ENCODE peak calls at places on chromosomes 11 and 22, in ten cellular contexts. S is fibroblast of the conjunctiva; A is omental fat pad; D is GM06990; X is amygdala; M is progenitor cell of endocrine pancreas; Y is heart left ventricle; O is T1000; W is activated CD8-positive, alpha-beta T cell treated with anti-CD3 and anti-CD28 coated beads for 36 hours; U is cardiac fibroblast. V is an unnamed sample.

GRCh38 chr22:19750666-19751490 is 9.7 kb upstream of the TBX1 start:
- DNase-seq in O (no peak), W (no peak), Y (no peak), D (no peak), X (no peak), A (no peak), S (no peak), U (no peak), M (no peak), V (no peak)

GRCh38 chr22:35921777-35922176 is 106.8 kb downstream of the RBFOX2 start:
- DNase-seq in Y (peak), S (peak), X (no peak), D (no peak), U (peak), M (no peak), W (peak), A (no peak), O (peak), V (peak)

GRCh38 chr22:48898524-48899377 is 928.9 kb downstream of the BRD1 start:
- DNase-seq in S (no peak), M (no peak), U (no peak), A (no peak), Y (no peak), O (no peak), W (no peak), X (no peak), D (no peak), V (no peak)

GRCh38 chr22:39518996-39519680 is 1.2 kb upstream of the ATF4 start:
- DNase-seq in M (no peak), A (no peak), X (no peak), D (no peak), O (no peak), Y (no peak), W (peak), U (peak), S (no peak), V (no peak)

GRCh38 chr22:44249376-44250147 is 63.2 kb downstream of the SHISAL1 start:
- DNase-seq in U (no peak), W (no peak), A (no peak), O (no peak), M (no peak), D (no peak), Y (no peak), S (no peak), X (no peak), V (no peak)

GRCh38 chr11:121555172-121555571 is 102.4 kb upstream of the SORL1-AS1 start:
- DNase-seq in W (no peak), D (no peak), X (no peak), O (no peak), S (no peak), M (no peak), A (no peak), U (no peak), Y (no peak), V (no peak)

GRCh38 chr11:6544921-6545850 is 48.1 kb downstream of the DNHD1 start:
- DNase-seq in D (no peak), X (no peak), M (no peak), S (no peak), W (no peak), O (no peak), Y (no peak), U (peak), A (no peak), V (no peak)

GRCh38 chr22:48489551-48490512 is 1337.8 kb downstream of the BRD1 start:
- DNase-seq in D (no peak), Y (peak), W (no peak), M (no peak), U (no peak), O (no peak), A (no peak), X (no peak), S (no peak), V (no peak)

GRCh38 chr11:122069946-122070345 is 46.1 kb downstream of the BLID start:
- DNase-seq in X (peak), S (peak), M (peak), D (no peak), Y (no peak), W (peak), O (no peak), U (peak), A (peak), V (peak)

GRCh38 chr11:102287963-102288744 is 29.1 kb upstream of the BIRC3 start:
- DNase-seq in M (no peak), A (no peak), Y (peak), W (peak), S (peak), D (peak), O (no peak), U (peak), X (no peak), V (peak)

GRCh38 chr11:13927496-13927895 is 35.0 kb upstream of the SPON1 start:
- DNase-seq in U (no peak), A (no peak), O (no peak), W (no peak), X (peak), S (no peak), Y (no peak), M (no peak), D (no peak), V (no peak)

GRCh38 chr11:567629-568258 is 7.0 kb downstream of the RASSF7 start:
- DNase-seq in M (no peak), U (no peak), A (no peak), W (no peak), S (no peak), O (no peak), Y (no peak), X (no peak), D (no peak), V (no peak)

GRCh38 chr11:6458352-6458751 is 15.4 kb downstream of the TRIM3 start:
- DNase-seq in D (no peak), O (no peak), S (no peak), Y (no peak), A (no peak), X (no peak), M (no peak), U (no peak), W (no peak), V (no peak)

GRCh38 chr22:25853902-25854301 is 111.9 kb downstream of the MYO18B start:
- DNase-seq in S (no peak), X (no peak), A (no peak), W (no peak), Y (no peak), M (no peak), U (no peak), O (no peak), D (no peak), V (no peak)

GRCh38 chr11:95084509-95084908 is 5.1 kb upstream of the ENDOD1 start:
- DNase-seq in X (no peak), A (no peak), Y (no peak), U (peak), M (no peak), W (peak), S (no peak), O (no peak), D (no peak), V (no peak)

GRCh38 chr11:623999-624704 is 603 bp downstream of the CDHR5 start:
- DNase-seq in W (no peak), O (no peak), M (no peak), D (no peak), X (no peak), A (no peak), S (no peak), U (no peak), Y (no peak), V (no peak)

GRCh38 chr11:35711173-35711910 is 48.8 kb downstream of the TRIM44 start:
- DNase-seq in Y (no peak), M (no peak), D (no peak), U (no peak), X (no peak), O (no peak), W (no peak), A (no peak), S (no peak), V (no peak)

GRCh38 chr11:78659326-78660319 is 85.0 kb upstream of the NARS2 start:
- DNase-seq in X (no peak), S (no peak), O (no peak), W (no peak), Y (no peak), D (no peak), U (no peak), M (no peak), A (no peak), V (no peak)

GRCh38 chr22:39560127-39560526 is 10.4 kb upstream of the CACNA1I start:
- DNase-seq in D (no peak), M (no peak), S (no peak), W (no peak), O (no peak), Y (no peak), U (no peak), X (no peak), A (no peak), V (no peak)

GRCh38 chr11:57476883-57477506 is 16.7 kb downstream of the RTN4RL2 start:
- DNase-seq in W (peak), D (peak), M (no peak), O (no peak), X (no peak), Y (peak), S (no peak), U (no peak), A (no peak), V (no peak)

GRCh38 chr11:125464671-125465070 is 31.4 kb downstream of the FEZ1 start:
- DNase-seq in A (no peak), D (no peak), X (no peak), W (no peak), U (no peak), O (no peak), Y (no peak), S (no peak), M (no peak), V (no peak)

GRCh38 chr11:17171342-17171741 is 36.4 kb downstream of the PIK3C2A start:
- DNase-seq in A (no peak), M (no peak), Y (no peak), D (no peak), X (no peak), W (no peak), U (peak), S (peak), O (no peak), V (no peak)

GRCh38 chr11:75896843-75897419 is 81.9 kb downstream of the UVRAG start:
- DNase-seq in D (no peak), O (no peak), X (no peak), M (no peak), A (no peak), U (peak), Y (no peak), S (peak), W (no peak), V (no peak)

GRCh38 chr11:72741429-72741833 is 10.8 kb downstream of the ARAP1 start:
- DNase-seq in M (no peak), A (no peak), X (no peak), S (no peak), U (no peak), D (peak), W (peak), O (no peak), Y (no peak), V (peak)

GRCh38 chr11:23688835-23689234 is 808.0 kb upstream of the LUZP2 start:
- DNase-seq in U (peak), X (no peak), O (no peak), A (no peak), W (no peak), S (no peak), D (no peak), Y (no peak), M (no peak), V (no peak)

GRCh38 chr22:19576460-19577421 is 52.5 kb upstream of the CLDN5 start:
- DNase-seq in D (peak), M (no peak), U (peak), S (no peak), A (no peak), O (no peak), X (no peak), W (peak), Y (peak), V (peak)

GRCh38 chr11:2775626-2776350 is 76.0 kb upstream of the KCNQ1OT1 start:
- DNase-seq in Y (peak), A (no peak), S (no peak), D (no peak), O (no peak), X (no peak), U (no peak), M (peak), W (no peak), V (no peak)

GRCh38 chr11:67288452-67289225 is 464 bp upstream of the ANKRD13D start:
- DNase-seq in O (peak), X (peak), W (peak), S (peak), M (peak), A (no peak), U (peak), D (peak), Y (peak), V (peak)

GRCh38 chr11:72113170-72113808 is 794 bp upstream of the ANAPC15 start:
- DNase-seq in O (peak), W (peak), X (no peak), U (peak), D (no peak), Y (no peak), A (no peak), S (no peak), M (no peak), V (no peak)

GRCh38 chr11:14544611-14545010 is 24.4 kb upstream of the PSMA1 start:
- DNase-seq in O (no peak), A (no peak), Y (no peak), X (no peak), M (no peak), U (peak), W (no peak), S (peak), D (peak), V (no peak)

GRCh38 chr22:39664485-39665200 is 94.1 kb downstream of the CACNA1I start:
- DNase-seq in X (no peak), A (no peak), U (no peak), Y (no peak), W (peak), D (no peak), M (peak), S (no peak), O (no peak), V (no peak)

GRCh38 chr22:43850529-43850928 is 11.8 kb downstream of the SULT4A1 start:
- DNase-seq in X (no peak), Y (no peak), A (no peak), W (no peak), U (no peak), S (no peak), M (no peak), O (no peak), D (no peak), V (no peak)

GRCh38 chr11:45997599-45997998 is 75.1 kb downstream of the LARGE2 start:
- DNase-seq in W (no peak), Y (no peak), M (no peak), O (no peak), D (no peak), X (no peak), A (no peak), U (no peak), S (no peak), V (no peak)

GRCh38 chr11:26622201-26622600 is 50.1 kb upstream of the MUC15 start:
- DNase-seq in S (no peak), D (no peak), O (no peak), X (no peak), A (no peak), W (no peak), U (no peak), M (no peak), Y (no peak), V (no peak)

GRCh38 chr22:39290724-39291161 is 28.7 kb downstream of the RPL3 start:
- DNase-seq in A (peak), M (no peak), Y (peak), O (no peak), W (no peak), D (no peak), U (peak), S (no peak), X (no peak), V (peak)

GRCh38 chr11:34680206-34680605 is 59.3 kb downstream of the EHF start:
- DNase-seq in U (peak), A (no peak), Y (no peak), X (no peak), S (no peak), M (no peak), W (no peak), O (no peak), D (no peak), V (no peak)

GRCh38 chr22:19719055-19719482 is 4.3 kb upstream of the GP1BB start:
- DNase-seq in O (no peak), D (no peak), W (peak), X (no peak), A (no peak), U (no peak), M (no peak), S (no peak), Y (peak), V (peak)

GRCh38 chr11:330307-330693 is 9.6 kb upstream of the IFITM3 start:
- DNase-seq in Y (no peak), O (no peak), S (no peak), M (no peak), X (no peak), A (no peak), U (no peak), D (peak), W (peak), V (no peak)